ENCODE peak calls at places on chromosomes 4 and X, in five cellular contexts. E, X, A, N and G are unnamed samples.

GRCh38 chr4:89915937-89916336 is 21.3 kb downstream of the MMRN1 start:
- DNase-seq in E (no peak), X (no peak), A (no peak), N (no peak), G (no peak)

GRCh38 chr4:101347267-101347556 is at the start of gene PPP3CA:
- DNase-seq in E (no peak), X (no peak), A (no peak), N (no peak), G (no peak)

GRCh38 chr4:7359302-7360063 is 75.2 kb downstream of the PSAPL1 start:
- DNase-seq in E (peak; percentile 66), X (no peak), A (no peak), N (peak; percentile 73), G (no peak)

GRCh38 chr4:96638132-96638531 is 798.2 kb downstream of the PDHA2 start:
- DNase-seq in E (no peak), X (no peak), A (no peak), N (no peak), G (no peak)

GRCh38 chr4:172652369-172652768 is 516.2 kb upstream of the GALNT7 start:
- DNase-seq in E (no peak), X (no peak), A (no peak), N (no peak), G (no peak)

GRCh38 chrX:137852502-137852901 is 286.6 kb downstream of the ZIC3 start:
- DNase-seq in E (no peak), X (no peak), A (no peak), N (no peak), G (no peak)

GRCh38 chr4:98577956-98578355 is 80.5 kb downstream of the TSPAN5 start:
- DNase-seq in E (no peak), X (no peak), A (no peak), N (no peak), G (no peak)

GRCh38 chr4:150960818-150961217 is 54.3 kb downstream of the LRBA start:
- DNase-seq in E (no peak), X (no peak), A (no peak), N (no peak), G (peak; percentile 53)

GRCh38 chr4:156711196-156711590 is 260.4 kb downstream of the PDGFC start:
- DNase-seq in E (no peak), X (no peak), A (no peak), N (no peak), G (no peak)

GRCh38 chrX:150849996-150850720 is 48.3 kb downstream of the CD99L2 start:
- DNase-seq in E (no peak), X (no peak), A (no peak), N (no peak), G (no peak)

GRCh38 chr4:81684357-81684756 is 212.7 kb upstream of the RASGEF1B start:
- DNase-seq in E (no peak), X (no peak), A (no peak), N (no peak), G (no peak)

GRCh38 chr4:90415116-90415515 is 287.9 kb downstream of the CCSER1 start:
- DNase-seq in E (no peak), X (no peak), A (no peak), N (no peak), G (no peak)